ENCODE peak calls at places on chromosomes 3 and 15, in ten cellular contexts. One of them, this sample, is unnamed.

GRCh38 chr15:72342385-72342784 is 22.4 kb upstream of the CELF6 start:
- DNase-seq in heart right ventricle: no peak
- DNase-seq in cardiac muscle cell: peak; percentile 40
- DNase-seq in right atrium auricular region: no peak
- DNase-seq in ovary: no peak
- DNase-seq in vagina: peak; percentile 78
- DNase-seq in NT2/D1: peak; percentile 56
- DNase-seq in psoas muscle: peak; percentile 51
- DNase-seq in suprapubic skin: no peak
- DNase-seq in K562: no peak
- DNase-seq in this sample: peak; percentile 72

GRCh38 chr3:127747751-127748521 is 74.4 kb downstream of the MGLL start:
- DNase-seq in heart right ventricle: peak; percentile 72
- DNase-seq in cardiac muscle cell: no peak
- DNase-seq in right atrium auricular region: peak; percentile 96
- DNase-seq in ovary: no peak
- DNase-seq in vagina: no peak
- DNase-seq in NT2/D1: no peak
- DNase-seq in psoas muscle: peak; percentile 90
- DNase-seq in suprapubic skin: peak; percentile 91
- DNase-seq in K562: no peak
- DNase-seq in this sample: no peak

GRCh38 chr3:1943395-1944118 is 155.1 kb upstream of the CNTN4 start:
- DNase-seq in heart right ventricle: no peak
- DNase-seq in cardiac muscle cell: no peak
- DNase-seq in right atrium auricular region: no peak
- DNase-seq in ovary: no peak
- DNase-seq in vagina: no peak
- DNase-seq in NT2/D1: no peak
- DNase-seq in psoas muscle: no peak
- DNase-seq in suprapubic skin: no peak
- DNase-seq in K562: no peak
- DNase-seq in this sample: no peak

GRCh38 chr15:55823699-55824098 is 80.7 kb upstream of the PRTG start:
- DNase-seq in heart right ventricle: no peak
- DNase-seq in cardiac muscle cell: no peak
- DNase-seq in right atrium auricular region: no peak
- DNase-seq in ovary: no peak
- DNase-seq in vagina: no peak
- DNase-seq in NT2/D1: no peak
- DNase-seq in psoas muscle: no peak
- DNase-seq in suprapubic skin: no peak
- DNase-seq in K562: no peak
- DNase-seq in this sample: peak; percentile 29

GRCh38 chr3:136070953-136071949 is 105.7 kb downstream of the PPP2R3A start:
- DNase-seq in heart right ventricle: no peak
- DNase-seq in cardiac muscle cell: peak; percentile 56
- DNase-seq in right atrium auricular region: peak; percentile 70
- DNase-seq in ovary: no peak
- DNase-seq in vagina: no peak
- DNase-seq in NT2/D1: peak; percentile 28
- DNase-seq in psoas muscle: peak; percentile 55
- DNase-seq in suprapubic skin: no peak
- DNase-seq in K562: no peak
- DNase-seq in this sample: no peak

GRCh38 chr15:99565031-99565280 is 828 bp upstream of the MEF2A start:
- DNase-seq in heart right ventricle: no peak
- DNase-seq in cardiac muscle cell: no peak
- DNase-seq in right atrium auricular region: no peak
- DNase-seq in ovary: no peak
- DNase-seq in vagina: no peak
- DNase-seq in NT2/D1: no peak
- DNase-seq in psoas muscle: no peak
- DNase-seq in suprapubic skin: peak; percentile 88
- DNase-seq in K562: no peak
- DNase-seq in this sample: no peak

GRCh38 chr15:70376929-70377691 is 279.4 kb upstream of the TLE3 start:
- DNase-seq in heart right ventricle: peak; percentile 78
- DNase-seq in cardiac muscle cell: peak; percentile 71
- DNase-seq in right atrium auricular region: peak; percentile 65
- DNase-seq in ovary: peak; percentile 55
- DNase-seq in vagina: peak; percentile 88
- DNase-seq in NT2/D1: no peak
- DNase-seq in psoas muscle: peak; percentile 81
- DNase-seq in suprapubic skin: peak; percentile 71
- DNase-seq in K562: peak; percentile 18
- DNase-seq in this sample: no peak

GRCh38 chr3:100335137-100335833 is 728 bp downstream of the NIT2 start:
- DNase-seq in heart right ventricle: no peak
- DNase-seq in cardiac muscle cell: no peak
- DNase-seq in right atrium auricular region: no peak
- DNase-seq in ovary: no peak
- DNase-seq in vagina: no peak
- DNase-seq in NT2/D1: peak; percentile 38
- DNase-seq in psoas muscle: no peak
- DNase-seq in suprapubic skin: no peak
- DNase-seq in K562: peak; percentile 62
- DNase-seq in this sample: peak; percentile 20

GRCh38 chr3:123602325-123602724 is 17.5 kb upstream of the HACD2 start:
- DNase-seq in heart right ventricle: no peak
- DNase-seq in cardiac muscle cell: no peak
- DNase-seq in right atrium auricular region: no peak
- DNase-seq in ovary: no peak
- DNase-seq in vagina: no peak
- DNase-seq in NT2/D1: no peak
- DNase-seq in psoas muscle: no peak
- DNase-seq in suprapubic skin: no peak
- DNase-seq in K562: no peak
- DNase-seq in this sample: no peak

GRCh38 chr3:192651854-192652510 is 75.4 kb downstream of the FGF12 start:
- DNase-seq in heart right ventricle: no peak
- DNase-seq in cardiac muscle cell: no peak
- DNase-seq in right atrium auricular region: no peak
- DNase-seq in ovary: no peak
- DNase-seq in vagina: no peak
- DNase-seq in NT2/D1: no peak
- DNase-seq in psoas muscle: no peak
- DNase-seq in suprapubic skin: no peak
- DNase-seq in K562: no peak
- DNase-seq in this sample: no peak

GRCh38 chr3:24100694-24101402 is 155.8 kb downstream of the NR1D2 start:
- DNase-seq in heart right ventricle: no peak
- DNase-seq in cardiac muscle cell: no peak
- DNase-seq in right atrium auricular region: no peak
- DNase-seq in ovary: no peak
- DNase-seq in vagina: no peak
- DNase-seq in NT2/D1: no peak
- DNase-seq in psoas muscle: no peak
- DNase-seq in suprapubic skin: no peak
- DNase-seq in K562: no peak
- DNase-seq in this sample: no peak

GRCh38 chr15:20355256-20355868 is 186.2 kb downstream of the GOLGA6L6 start:
- DNase-seq in heart right ventricle: peak; percentile 14
- DNase-seq in cardiac muscle cell: no peak
- DNase-seq in right atrium auricular region: no peak
- DNase-seq in ovary: no peak
- DNase-seq in vagina: peak; percentile 87
- DNase-seq in NT2/D1: no peak
- DNase-seq in psoas muscle: peak; percentile 51
- DNase-seq in suprapubic skin: peak; percentile 55
- DNase-seq in K562: no peak
- DNase-seq in this sample: no peak

GRCh38 chr15:67120009-67120838 is 54.8 kb downstream of the SMAD3 start:
- DNase-seq in heart right ventricle: no peak
- DNase-seq in cardiac muscle cell: no peak
- DNase-seq in right atrium auricular region: no peak
- DNase-seq in ovary: no peak
- DNase-seq in vagina: no peak
- DNase-seq in NT2/D1: no peak
- DNase-seq in psoas muscle: no peak
- DNase-seq in suprapubic skin: no peak
- DNase-seq in K562: no peak
- DNase-seq in this sample: no peak

GRCh38 chr15:67116742-67117141 is 51.3 kb downstream of the SMAD3 start:
- DNase-seq in heart right ventricle: no peak
- DNase-seq in cardiac muscle cell: no peak
- DNase-seq in right atrium auricular region: no peak
- DNase-seq in ovary: no peak
- DNase-seq in vagina: no peak
- DNase-seq in NT2/D1: no peak
- DNase-seq in psoas muscle: no peak
- DNase-seq in suprapubic skin: no peak
- DNase-seq in K562: no peak
- DNase-seq in this sample: peak; percentile 40

GRCh38 chr15:67119238-67119846 is 53.9 kb downstream of the SMAD3 start:
- DNase-seq in heart right ventricle: no peak
- DNase-seq in cardiac muscle cell: no peak
- DNase-seq in right atrium auricular region: no peak
- DNase-seq in ovary: no peak
- DNase-seq in vagina: no peak
- DNase-seq in NT2/D1: no peak
- DNase-seq in psoas muscle: no peak
- DNase-seq in suprapubic skin: no peak
- DNase-seq in K562: no peak
- DNase-seq in this sample: no peak

GRCh38 chr15:67117356-67117755 is 52.0 kb downstream of the SMAD3 start:
- DNase-seq in heart right ventricle: no peak
- DNase-seq in cardiac muscle cell: no peak
- DNase-seq in right atrium auricular region: no peak
- DNase-seq in ovary: no peak
- DNase-seq in vagina: no peak
- DNase-seq in NT2/D1: no peak
- DNase-seq in psoas muscle: no peak
- DNase-seq in suprapubic skin: no peak
- DNase-seq in K562: no peak
- DNase-seq in this sample: no peak

GRCh38 chr15:67118808-67119207 is 53.4 kb downstream of the SMAD3 start:
- DNase-seq in heart right ventricle: no peak
- DNase-seq in cardiac muscle cell: no peak
- DNase-seq in right atrium auricular region: no peak
- DNase-seq in ovary: no peak
- DNase-seq in vagina: no peak
- DNase-seq in NT2/D1: no peak
- DNase-seq in psoas muscle: no peak
- DNase-seq in suprapubic skin: no peak
- DNase-seq in K562: peak; percentile 32
- DNase-seq in this sample: no peak
- H3K36me3 ChIP-seq in heart right ventricle: no peaks in the 10 kb centered on the region
- H3K36me3 ChIP-seq in cardiac muscle cell: no peaks in the 10 kb centered on the region
- H3K36me3 ChIP-seq in right atrium auricular region: no peaks in the 10 kb centered on the region
- H3K36me3 ChIP-seq in ovary: no peaks in the 10 kb centered on the region
- H3K36me3 ChIP-seq in vagina: no peaks in the 10 kb centered on the region
- H3K36me3 ChIP-seq in NT2/D1: peaks cover 39% of the 10 kb centered on the region
- H3K36me3 ChIP-seq in psoas muscle: no peaks in the 10 kb centered on the region
- H3K36me3 ChIP-seq in suprapubic skin: no peaks in the 10 kb centered on the region
- H3K36me3 ChIP-seq in K562: no peaks in the 10 kb centered on the region
- H3K36me3 ChIP-seq in this sample: no peaks in the 10 kb centered on the region

GRCh38 chr3:72641072-72641471 is 207.2 kb downstream of the SHQ1 start:
- DNase-seq in heart right ventricle: no peak
- DNase-seq in cardiac muscle cell: no peak
- DNase-seq in right atrium auricular region: no peak
- DNase-seq in ovary: no peak
- DNase-seq in vagina: no peak
- DNase-seq in NT2/D1: no peak
- DNase-seq in psoas muscle: no peak
- DNase-seq in suprapubic skin: no peak
- DNase-seq in K562: no peak
- DNase-seq in this sample: no peak

GRCh38 chr3:72641684-72642083 is 206.6 kb downstream of the SHQ1 start:
- DNase-seq in heart right ventricle: no peak
- DNase-seq in cardiac muscle cell: no peak
- DNase-seq in right atrium auricular region: no peak
- DNase-seq in ovary: no peak
- DNase-seq in vagina: no peak
- DNase-seq in NT2/D1: no peak
- DNase-seq in psoas muscle: no peak
- DNase-seq in suprapubic skin: no peak
- DNase-seq in K562: no peak
- DNase-seq in this sample: no peak

GRCh38 chr3:72651498-72651897 is 196.7 kb downstream of the SHQ1 start:
- DNase-seq in heart right ventricle: no peak
- DNase-seq in cardiac muscle cell: no peak
- DNase-seq in right atrium auricular region: no peak
- DNase-seq in ovary: no peak
- DNase-seq in vagina: no peak
- DNase-seq in NT2/D1: no peak
- DNase-seq in psoas muscle: no peak
- DNase-seq in suprapubic skin: no peak
- DNase-seq in K562: no peak
- DNase-seq in this sample: no peak

DNA sequence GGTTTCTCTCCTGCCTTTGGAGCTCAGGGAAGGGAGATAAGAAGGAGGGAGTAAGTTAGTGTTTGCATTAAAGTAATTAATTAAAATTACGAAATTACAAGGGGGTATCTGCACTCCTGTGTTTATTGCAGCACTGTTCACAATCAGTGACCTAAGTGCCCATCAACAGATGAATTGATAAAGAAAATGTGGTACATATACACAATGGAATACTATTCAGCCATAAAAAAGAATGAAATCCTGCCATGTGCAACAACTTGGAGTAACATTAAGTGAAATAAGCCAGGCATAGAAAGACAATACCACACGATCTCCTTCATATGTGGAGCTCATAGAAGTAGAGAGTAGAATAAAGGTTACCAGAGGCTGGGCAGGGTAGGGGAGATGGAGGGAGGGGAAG is 202.0 kb downstream of the SHQ1 start:
- DNase-seq in heart right ventricle: no peak
- DNase-seq in cardiac muscle cell: no peak
- DNase-seq in right atrium auricular region: no peak
- DNase-seq in ovary: no peak
- DNase-seq in vagina: no peak
- DNase-seq in NT2/D1: no peak
- DNase-seq in psoas muscle: no peak
- DNase-seq in suprapubic skin: no peak
- DNase-seq in K562: no peak
- DNase-seq in this sample: no peak
- H3K4me3 ChIP-seq in heart right ventricle: no peak overlapping the region
- H3K4me3 ChIP-seq in cardiac muscle cell: no peak overlapping the region
- H3K4me3 ChIP-seq in right atrium auricular region: no peak overlapping the region
- H3K4me3 ChIP-seq in ovary: no peak overlapping the region
- H3K4me3 ChIP-seq in vagina: no peak overlapping the region
- H3K4me3 ChIP-seq in NT2/D1: no peak overlapping the region
- H3K4me3 ChIP-seq in psoas muscle: no peak overlapping the region
- H3K4me3 ChIP-seq in suprapubic skin: no peak overlapping the region
- H3K4me3 ChIP-seq in K562: no peak overlapping the region
- H3K4me3 ChIP-seq in this sample: no peak overlapping the region

GRCh38 chr15:101204744-101205535 is 46.9 kb downstream of the CHSY1 start:
- DNase-seq in heart right ventricle: no peak
- DNase-seq in cardiac muscle cell: no peak
- DNase-seq in right atrium auricular region: no peak
- DNase-seq in ovary: no peak
- DNase-seq in vagina: no peak
- DNase-seq in NT2/D1: no peak
- DNase-seq in psoas muscle: no peak
- DNase-seq in suprapubic skin: no peak
- DNase-seq in K562: no peak
- DNase-seq in this sample: no peak
- H3K4me1 ChIP-seq in heart right ventricle: peaks cover 36% of the 10 kb centered on the region
- H3K4me1 ChIP-seq in cardiac muscle cell: peaks cover 51% of the 10 kb centered on the region
- H3K4me1 ChIP-seq in right atrium auricular region: no peaks in the 10 kb centered on the region
- H3K4me1 ChIP-seq in ovary: peaks cover 28% of the 10 kb centered on the region
- H3K4me1 ChIP-seq in vagina: peaks cover 63% of the 10 kb centered on the region
- H3K4me1 ChIP-seq in NT2/D1: peaks cover 8% of the 10 kb centered on the region
- H3K4me1 ChIP-seq in psoas muscle: peaks cover 26% of the 10 kb centered on the region
- H3K4me1 ChIP-seq in suprapubic skin: peaks cover 92% of the 10 kb centered on the region
- H3K4me1 ChIP-seq in K562: no peaks in the 10 kb centered on the region
- H3K4me1 ChIP-seq in this sample: peaks cover 5% of the 10 kb centered on the region

GRCh38 chr15:34243226-34243625 is 18.4 kb downstream of the EMC4 start:
- DNase-seq in heart right ventricle: no peak
- DNase-seq in cardiac muscle cell: no peak
- DNase-seq in right atrium auricular region: no peak
- DNase-seq in ovary: no peak
- DNase-seq in vagina: no peak
- DNase-seq in NT2/D1: no peak
- DNase-seq in psoas muscle: no peak
- DNase-seq in suprapubic skin: no peak
- DNase-seq in K562: no peak
- DNase-seq in this sample: no peak
- H3K36me3 ChIP-seq in heart right ventricle: peaks cover 94% of the 10 kb centered on the region
- H3K36me3 ChIP-seq in cardiac muscle cell: peaks cover 50% of the 10 kb centered on the region
- H3K36me3 ChIP-seq in right atrium auricular region: peaks cover 51% of the 10 kb centered on the region
- H3K36me3 ChIP-seq in ovary: no peaks in the 10 kb centered on the region
- H3K36me3 ChIP-seq in vagina: peaks cover 32% of the 10 kb centered on the region
- H3K36me3 ChIP-seq in NT2/D1: peaks cover 5% of the 10 kb centered on the region
- H3K36me3 ChIP-seq in psoas muscle: peaks cover under 1% of the 10 kb centered on the region
- H3K36me3 ChIP-seq in suprapubic skin: peaks cover 60% of the 10 kb centered on the region
- H3K36me3 ChIP-seq in K562: peaks cover 7% of the 10 kb centered on the region
- H3K36me3 ChIP-seq in this sample: peaks cover 2% of the 10 kb centered on the region